ENCODE peak calls at places on chromosomes 13 and 19, in four cellular contexts. One of them, this sample, is unnamed.

GRCh38 chr13:94825507-94825906 is 113.2 kb upstream of the SOX21 start:
- DNase-seq in cardiac fibroblast: peak
- DNase-seq in fibroblast of lung: peak
- DNase-seq in fibroblast of pulmonary artery: peak
- DNase-seq in this sample: peak

GRCh38 chr13:26061947-26062346 is 10.1 kb upstream of the SHISA2 start:
- DNase-seq in cardiac fibroblast: peak
- DNase-seq in fibroblast of lung: peak
- DNase-seq in fibroblast of pulmonary artery: peak
- DNase-seq in this sample: no peak

GRCh38 chr13:73158851-73159250 is 100.0 kb downstream of the KLF5 start:
- DNase-seq in fibroblast of lung: peak
- DNase-seq in fibroblast of pulmonary artery: peak
- DNase-seq in cardiac fibroblast: peak
- DNase-seq in this sample: no peak

GRCh38 chr13:27644302-27644701 is 22.6 kb downstream of the POLR1D start:
- DNase-seq in cardiac fibroblast: peak
- DNase-seq in fibroblast of lung: peak
- DNase-seq in fibroblast of pulmonary artery: peak
- DNase-seq in this sample: no peak

GRCh38 chr19:56720281-56720680 is 48.7 kb upstream of the ZNF835 start:
- DNase-seq in cardiac fibroblast: peak
- DNase-seq in fibroblast of lung: no peak
- DNase-seq in fibroblast of pulmonary artery: no peak
- DNase-seq in this sample: no peak

GRCh38 chr13:114203536-114203935 is 24.5 kb downstream of the CFAP97D2 start:
- DNase-seq in fibroblast of pulmonary artery: no peak
- DNase-seq in fibroblast of lung: no peak
- DNase-seq in cardiac fibroblast: no peak
- DNase-seq in this sample: no peak

GRCh38 chr19:58047672-58048071 is 11.4 kb upstream of the ZNF135 start:
- DNase-seq in cardiac fibroblast: no peak
- DNase-seq in fibroblast of lung: no peak
- DNase-seq in fibroblast of pulmonary artery: no peak
- DNase-seq in this sample: no peak

GRCh38 chr13:42602910-42603309 is 29.0 kb downstream of the TNFSF11 start:
- DNase-seq in fibroblast of pulmonary artery: no peak
- DNase-seq in cardiac fibroblast: no peak
- DNase-seq in fibroblast of lung: peak
- DNase-seq in this sample: no peak

GRCh38 chr13:95087746-95088305 is 213.4 kb downstream of the ABCC4 start:
- DNase-seq in cardiac fibroblast: peak
- DNase-seq in fibroblast of lung: peak
- DNase-seq in fibroblast of pulmonary artery: peak
- DNase-seq in this sample: no peak

GRCh38 chr13:60482012-60482411 is 85.0 kb downstream of the TDRD3 start:
- DNase-seq in cardiac fibroblast: peak
- DNase-seq in fibroblast of lung: peak
- DNase-seq in fibroblast of pulmonary artery: no peak
- DNase-seq in this sample: no peak

GRCh38 chr19:3207466-3208242 is 16.8 kb upstream of the CELF5 start:
- DNase-seq in fibroblast of lung: no peak
- DNase-seq in cardiac fibroblast: no peak
- DNase-seq in fibroblast of pulmonary artery: no peak
- DNase-seq in this sample: no peak

GRCh38 chr19:19261350-19262189 is 11.5 kb downstream of the TM6SF2 start:
- DNase-seq in fibroblast of pulmonary artery: no peak
- DNase-seq in fibroblast of lung: no peak
- DNase-seq in cardiac fibroblast: no peak
- DNase-seq in this sample: no peak

GRCh38 chr13:44022196-44022595 is 142.5 kb downstream of the LACC1 start:
- DNase-seq in cardiac fibroblast: no peak
- DNase-seq in fibroblast of pulmonary artery: no peak
- DNase-seq in fibroblast of lung: no peak
- DNase-seq in this sample: no peak

GRCh38 chr19:43798546-43799409 is 3.5 kb downstream of the LYPD5 start:
- DNase-seq in fibroblast of lung: no peak
- DNase-seq in cardiac fibroblast: no peak
- DNase-seq in fibroblast of pulmonary artery: no peak
- DNase-seq in this sample: peak

GRCh38 chr13:74796126-74796643 is 662.0 kb upstream of the KLF12 start:
- DNase-seq in cardiac fibroblast: no peak
- DNase-seq in fibroblast of pulmonary artery: no peak
- DNase-seq in fibroblast of lung: peak
- DNase-seq in this sample: no peak
- TF ChIP-seq CTCF in cardiac fibroblast: no peak
- TF ChIP-seq CTCF in fibroblast of pulmonary artery: no peak
- TF ChIP-seq CTCF in fibroblast of lung: peak
- TF ChIP-seq CTCF in this sample: no peak

GRCh38 chr13:23621316-23621645 is 51.1 kb downstream of the TNFRSF19 start:
- DNase-seq in fibroblast of lung: peak
- DNase-seq in fibroblast of pulmonary artery: peak
- DNase-seq in cardiac fibroblast: peak
- DNase-seq in this sample: no peak
- TF ChIP-seq CTCF in fibroblast of lung: no peak
- TF ChIP-seq CTCF in fibroblast of pulmonary artery: no peak
- TF ChIP-seq CTCF in cardiac fibroblast: no peak
- TF ChIP-seq CTCF in this sample: no peak

DNA sequence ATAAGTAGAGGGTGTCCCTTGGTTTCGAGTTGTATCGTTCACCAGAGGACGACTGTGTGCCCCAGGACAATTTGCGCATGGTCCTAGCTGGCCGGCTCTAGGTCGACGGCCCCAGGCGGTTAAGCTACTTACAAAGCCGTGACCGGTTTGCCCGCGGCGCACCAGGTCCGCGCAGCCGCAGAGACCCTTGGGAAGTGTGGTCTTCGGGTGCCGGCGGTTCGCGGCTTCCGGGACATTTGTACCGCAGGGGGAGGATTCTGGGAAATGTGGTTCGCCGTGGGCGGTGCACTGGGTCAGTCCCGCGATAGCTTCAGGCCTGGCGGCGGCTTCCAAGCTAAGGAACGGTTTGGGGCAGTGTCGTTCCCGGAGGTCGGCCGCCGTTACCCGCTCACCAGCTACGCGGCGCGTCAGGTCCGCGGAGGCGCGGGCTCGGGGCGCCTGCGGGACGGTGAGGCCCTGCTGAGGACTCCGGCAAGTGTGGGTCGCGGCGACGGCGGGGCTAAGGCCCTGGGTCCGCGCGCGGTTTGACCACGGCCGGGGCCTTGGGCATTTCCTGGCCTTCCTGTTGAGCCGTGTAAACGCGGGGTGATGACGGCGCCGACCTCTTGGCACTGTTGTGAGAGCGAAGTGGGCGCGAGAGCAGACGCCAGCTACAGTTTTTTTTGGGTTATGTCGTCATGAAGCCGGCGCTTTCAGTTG is at the start of gene ZNF302:
- DNase-seq in cardiac fibroblast: peak
- DNase-seq in fibroblast of lung: peak
- DNase-seq in fibroblast of pulmonary artery: peak
- DNase-seq in this sample: peak
- TF ChIP-seq CTCF in cardiac fibroblast: no peak
- TF ChIP-seq CTCF in fibroblast of lung: no peak
- TF ChIP-seq CTCF in fibroblast of pulmonary artery: no peak
- TF ChIP-seq CTCF in this sample: peak

GRCh38 chr19:12782424-12783225 is 7.3 kb upstream of the HOOK2 start:
- DNase-seq in cardiac fibroblast: peak
- DNase-seq in fibroblast of pulmonary artery: peak
- DNase-seq in fibroblast of lung: peak
- DNase-seq in this sample: peak
- TF ChIP-seq CTCF in cardiac fibroblast: no peak
- TF ChIP-seq CTCF in fibroblast of pulmonary artery: no peak
- TF ChIP-seq CTCF in fibroblast of lung: no peak
- TF ChIP-seq CTCF in this sample: no peak

DNA sequence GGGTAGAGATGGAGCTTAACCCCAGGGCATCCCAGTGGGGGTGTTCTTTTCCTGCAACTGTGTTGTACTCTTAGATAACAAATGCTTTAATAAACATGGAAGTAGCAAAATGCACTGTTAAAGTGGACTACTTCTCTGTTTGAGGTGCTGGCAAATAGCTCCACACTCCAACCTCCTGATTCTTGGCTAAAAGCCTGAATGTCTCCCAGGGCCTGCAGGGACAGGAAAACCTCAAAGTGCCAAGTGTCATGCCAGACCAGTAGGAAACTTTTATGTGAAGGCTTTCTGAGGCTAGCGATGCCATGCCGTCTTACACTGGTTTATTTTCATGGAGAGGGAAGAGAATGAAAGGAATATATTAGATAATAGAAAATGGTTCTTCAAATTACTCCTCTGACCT is 6.8 kb downstream of the FREM2 start:
- DNase-seq in fibroblast of lung: no peak
- DNase-seq in fibroblast of pulmonary artery: no peak
- DNase-seq in cardiac fibroblast: no peak
- DNase-seq in this sample: peak
- TF ChIP-seq CTCF in fibroblast of lung: no peak
- TF ChIP-seq CTCF in fibroblast of pulmonary artery: no peak
- TF ChIP-seq CTCF in cardiac fibroblast: no peak
- TF ChIP-seq CTCF in this sample: no peak

GRCh38 chr19:10074153-10074552 is 12.0 kb upstream of the SHFL start:
- DNase-seq in fibroblast of lung: peak
- DNase-seq in cardiac fibroblast: peak
- DNase-seq in fibroblast of pulmonary artery: peak
- DNase-seq in this sample: no peak
- TF ChIP-seq CTCF in fibroblast of lung: peak
- TF ChIP-seq CTCF in cardiac fibroblast: peak
- TF ChIP-seq CTCF in fibroblast of pulmonary artery: peak
- TF ChIP-seq CTCF in this sample: no peak

DNA sequence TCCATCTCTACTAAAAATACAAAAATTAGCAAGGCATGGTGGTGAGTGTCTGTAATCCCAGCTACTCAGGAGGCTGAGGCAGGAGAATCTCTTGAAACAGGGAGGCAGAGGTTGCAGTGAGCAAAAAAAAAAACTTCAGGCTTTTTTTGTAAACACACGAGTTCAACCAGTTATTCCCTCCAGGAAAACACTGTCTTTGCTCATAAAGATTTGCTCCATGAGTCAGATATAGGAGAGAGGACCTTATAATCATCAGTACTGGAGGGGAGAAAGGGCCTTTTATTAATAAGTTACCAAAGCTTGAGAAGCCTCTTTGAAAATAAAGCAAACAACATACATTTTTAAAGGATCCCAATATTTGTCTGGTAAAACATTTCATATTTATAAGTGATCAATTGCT is 110.7 kb downstream of the EFNB2 start:
- DNase-seq in cardiac fibroblast: no peak
- DNase-seq in fibroblast of lung: no peak
- DNase-seq in fibroblast of pulmonary artery: no peak
- DNase-seq in this sample: no peak
- TF ChIP-seq CTCF in cardiac fibroblast: no peak
- TF ChIP-seq CTCF in fibroblast of lung: no peak
- TF ChIP-seq CTCF in fibroblast of pulmonary artery: no peak
- TF ChIP-seq CTCF in this sample: no peak

GRCh38 chr19:32966750-32967149 is 5.0 kb downstream of the CEP89 start:
- DNase-seq in fibroblast of lung: no peak
- DNase-seq in fibroblast of pulmonary artery: no peak
- DNase-seq in cardiac fibroblast: no peak
- DNase-seq in this sample: no peak

GRCh38 chr19:32971012-32971595 is 654 bp downstream of the CEP89 start:
- DNase-seq in fibroblast of pulmonary artery: no peak
- DNase-seq in cardiac fibroblast: no peak
- DNase-seq in fibroblast of lung: no peak
- DNase-seq in this sample: no peak

GRCh38 chr19:32969549-32969948 is 2.2 kb downstream of the CEP89 start:
- DNase-seq in fibroblast of pulmonary artery: no peak
- DNase-seq in fibroblast of lung: no peak
- DNase-seq in cardiac fibroblast: no peak
- DNase-seq in this sample: no peak

GRCh38 chr19:32976223-32976805 is 4.3 kb downstream of the FAAP24 start:
- DNase-seq in fibroblast of pulmonary artery: peak
- DNase-seq in cardiac fibroblast: peak
- DNase-seq in fibroblast of lung: peak
- DNase-seq in this sample: peak

DNA sequence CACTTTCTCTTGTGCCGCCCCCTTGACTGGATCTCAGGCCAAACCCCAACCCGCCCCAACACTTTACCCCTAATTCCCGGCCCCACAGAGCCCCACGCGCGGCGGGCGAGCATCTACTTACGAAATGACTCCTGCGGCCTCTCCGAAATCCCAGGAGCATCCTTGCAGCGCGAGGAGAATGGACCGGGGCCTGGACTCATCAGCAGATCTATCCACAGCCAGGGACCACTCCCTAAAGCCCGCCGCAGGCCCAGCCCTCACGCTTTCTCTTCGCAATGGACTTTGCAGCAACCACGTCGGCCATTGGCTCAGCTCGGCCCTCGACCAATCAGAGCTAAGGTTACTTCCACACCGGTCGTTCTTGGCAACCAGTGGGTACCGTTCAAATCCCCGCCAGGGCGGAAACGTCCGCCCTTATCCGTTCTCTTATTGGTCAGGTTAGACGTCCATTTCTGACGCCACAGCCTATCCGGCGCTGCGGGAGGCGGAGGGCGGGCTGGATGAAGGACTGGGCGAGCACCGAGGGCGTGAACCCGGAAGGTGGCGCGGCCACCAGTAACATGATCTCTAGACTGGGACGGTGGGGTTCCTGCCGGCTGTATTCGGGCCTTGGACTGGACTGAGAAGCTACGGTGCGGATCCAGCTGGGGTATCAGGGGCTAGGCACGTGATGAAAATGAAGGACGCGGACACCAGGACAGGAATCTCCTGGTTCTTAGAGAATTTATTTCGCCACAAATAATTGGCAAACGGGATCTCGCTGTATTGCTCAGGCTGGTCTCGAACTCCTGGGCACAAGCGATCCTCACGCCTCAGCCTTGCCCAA is at the start of the genes CEP89 and FAAP24:
- DNase-seq in fibroblast of lung: peak
- DNase-seq in cardiac fibroblast: peak
- DNase-seq in fibroblast of pulmonary artery: peak
- DNase-seq in this sample: peak
- TF ChIP-seq CTCF in fibroblast of lung: no peak
- TF ChIP-seq CTCF in cardiac fibroblast: no peak
- TF ChIP-seq CTCF in fibroblast of pulmonary artery: no peak
- TF ChIP-seq CTCF in this sample: no peak

GRCh38 chr13:36528105-36528504 is 95.8 kb downstream of the CCNA1 start:
- DNase-seq in cardiac fibroblast: no peak
- DNase-seq in fibroblast of lung: no peak
- DNase-seq in fibroblast of pulmonary artery: no peak
- DNase-seq in this sample: no peak

GRCh38 chr13:36530050-36530789 is 97.9 kb downstream of the CCNA1 start:
- DNase-seq in fibroblast of pulmonary artery: peak
- DNase-seq in cardiac fibroblast: peak
- DNase-seq in fibroblast of lung: no peak
- DNase-seq in this sample: no peak

GRCh38 chr13:36531746-36532486 is 99.6 kb downstream of the CCNA1 start:
- DNase-seq in cardiac fibroblast: peak
- DNase-seq in fibroblast of pulmonary artery: peak
- DNase-seq in fibroblast of lung: no peak
- DNase-seq in this sample: no peak

GRCh38 chr13:36530861-36531590 is 98.7 kb downstream of the CCNA1 start:
- DNase-seq in fibroblast of lung: no peak
- DNase-seq in fibroblast of pulmonary artery: no peak
- DNase-seq in cardiac fibroblast: no peak
- DNase-seq in this sample: no peak

GRCh38 chr13:36526897-36527296 is 94.6 kb downstream of the CCNA1 start:
- DNase-seq in fibroblast of lung: no peak
- DNase-seq in fibroblast of pulmonary artery: no peak
- DNase-seq in cardiac fibroblast: no peak
- DNase-seq in this sample: no peak
- TF ChIP-seq CTCF in fibroblast of lung: no peak
- TF ChIP-seq CTCF in fibroblast of pulmonary artery: no peak
- TF ChIP-seq CTCF in cardiac fibroblast: no peak
- TF ChIP-seq CTCF in this sample: no peak

GRCh38 chr13:110107568-110108347 is 199.2 kb downstream of the COL4A1 start:
- DNase-seq in fibroblast of pulmonary artery: no peak
- DNase-seq in fibroblast of lung: no peak
- DNase-seq in cardiac fibroblast: peak
- DNase-seq in this sample: no peak
- TF ChIP-seq CTCF in fibroblast of pulmonary artery: peak
- TF ChIP-seq CTCF in fibroblast of lung: no peak
- TF ChIP-seq CTCF in cardiac fibroblast: peak
- TF ChIP-seq CTCF in this sample: no peak